ENCODE peak calls at places on chromosomes 11 and 22, in four cellular contexts. X, U, W and K are unnamed samples.

GRCh38 chr11:108117746-108118371 is 3.5 kb upstream of the ACAT1 start:
- DNase-seq in X (no peak), U (no peak), W (no peak), K (no peak)

GRCh38 chr22:49330421-49331222 is 497.1 kb downstream of the BRD1 start:
- DNase-seq in X (no peak), U (no peak), W (no peak), K (peak)

GRCh38 chr22:19631899-19632670 is 82.2 kb upstream of the SEPTIN5 start:
- DNase-seq in X (no peak), U (no peak), W (no peak), K (no peak)

GRCh38 chr11:7869467-7869866 is 61.6 kb downstream of the OR10A6 start:
- DNase-seq in X (no peak), U (no peak), W (no peak), K (no peak)

GRCh38 chr11:93081694-93082093 is 112.2 kb downstream of the MTNR1B start:
- DNase-seq in X (no peak), U (no peak), W (no peak), K (no peak)

GRCh38 chr22:36328635-36329216 is 59.0 kb downstream of the MYH9 start:
- DNase-seq in X (peak), U (no peak), W (no peak), K (peak)

GRCh38 chr22:29328566-29329500 is 13.3 kb upstream of the RASL10A start:
- DNase-seq in X (no peak), U (no peak), W (no peak), K (no peak)

GRCh38 chr11:74849525-74850391 is 99.1 kb downstream of the XRRA1 start:
- DNase-seq in X (peak), U (no peak), W (no peak), K (no peak)

GRCh38 chr11:85590848-85591483 is 36.2 kb downstream of the DLG2 start:
- DNase-seq in X (no peak), U (no peak), W (no peak), K (no peak)

GRCh38 chr11:88434333-88434976 is 96.9 kb upstream of the CTSC start:
- DNase-seq in X (no peak), U (no peak), W (no peak), K (peak)

GRCh38 chr11:88433546-88434230 is 96.2 kb upstream of the CTSC start:
- DNase-seq in X (no peak), U (no peak), W (no peak), K (no peak)

GRCh38 chr11:88435405-88435804 is 97.9 kb upstream of the CTSC start:
- DNase-seq in X (no peak), U (no peak), W (no peak), K (no peak)

DNA sequence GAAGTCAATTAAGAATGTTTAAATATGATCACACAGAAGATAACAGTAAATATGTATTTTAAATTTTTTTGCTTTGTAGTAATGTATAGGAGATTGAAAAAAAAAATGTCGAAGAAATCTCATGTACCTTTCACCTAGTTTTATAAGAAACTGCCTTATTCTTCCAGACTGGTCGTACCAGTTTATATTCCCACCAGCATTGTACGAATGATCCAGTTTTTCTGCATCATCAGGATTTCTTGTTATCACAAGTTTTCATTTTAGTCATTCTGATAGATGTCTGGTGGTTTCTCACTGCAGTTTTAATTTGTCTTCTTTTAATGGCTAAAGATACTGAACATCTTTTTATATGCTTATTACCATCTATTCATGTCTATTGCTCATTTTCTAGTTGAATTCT is 101.8 kb upstream of the CTSC start:
- DNase-seq in X (no peak), U (no peak), W (no peak), K (no peak)
- H3K27ac ChIP-seq in X (no peak), U (no peak), W (no peak), K (no peak)

DNA sequence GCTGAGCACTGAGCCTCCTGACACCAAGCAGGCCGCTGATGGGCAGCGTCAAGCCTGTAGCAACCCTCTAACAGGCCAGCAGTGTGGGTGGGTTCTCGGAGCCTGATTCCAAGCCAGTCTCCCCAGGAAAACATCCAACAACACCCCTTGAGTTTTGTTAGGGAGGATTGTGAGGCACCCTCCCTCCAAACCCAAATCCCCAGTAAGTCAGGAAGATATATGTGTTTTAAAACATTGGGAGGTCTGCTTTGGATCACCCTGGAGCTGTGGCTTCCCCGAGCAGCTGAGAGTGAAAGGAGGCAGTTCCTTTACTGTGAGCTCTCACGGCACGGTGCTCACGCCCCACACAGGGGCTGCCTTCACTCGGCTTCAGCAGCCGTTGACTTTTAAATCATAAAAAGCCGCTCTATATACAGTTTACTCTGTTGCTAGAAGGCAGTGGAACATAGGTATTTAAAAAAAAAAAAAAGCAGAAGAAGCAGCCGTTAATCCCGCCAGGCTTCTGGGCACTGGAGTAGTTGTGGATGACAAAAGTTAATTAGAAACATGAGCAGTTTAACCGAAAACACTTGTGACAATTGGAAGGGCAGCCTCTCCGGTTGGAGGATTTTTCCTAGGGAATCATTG is 218.6 kb downstream of the NAV2 start:
- DNase-seq in X (no peak), U (no peak), W (no peak), K (no peak)
- H3K4me3 ChIP-seq in X (no peak), U (no peak), W (no peak), K (no peak)

GRCh38 chr11:120696597-120696996 is 185.0 kb downstream of the GRIK4 start:
- DNase-seq in X (no peak), U (no peak), W (no peak), K (no peak)
- TF ChIP-seq CTCF in X (no peak), U (no peak), W (no peak), K (no peak)

GRCh38 chr11:45087301-45087700 is 59.1 kb upstream of the PRDM11 start:
- DNase-seq in X (peak), U (no peak), W (no peak), K (no peak)

GRCh38 chr11:45089845-45090499 is 56.5 kb upstream of the PRDM11 start:
- DNase-seq in X (no peak), U (no peak), W (no peak), K (no peak)

GRCh38 chr11:45090607-45091006 is 55.8 kb upstream of the PRDM11 start:
- DNase-seq in X (no peak), U (no peak), W (no peak), K (no peak)

GRCh38 chr11:45087761-45088160 is 58.7 kb upstream of the PRDM11 start:
- DNase-seq in X (no peak), U (no peak), W (no peak), K (no peak)

DNA sequence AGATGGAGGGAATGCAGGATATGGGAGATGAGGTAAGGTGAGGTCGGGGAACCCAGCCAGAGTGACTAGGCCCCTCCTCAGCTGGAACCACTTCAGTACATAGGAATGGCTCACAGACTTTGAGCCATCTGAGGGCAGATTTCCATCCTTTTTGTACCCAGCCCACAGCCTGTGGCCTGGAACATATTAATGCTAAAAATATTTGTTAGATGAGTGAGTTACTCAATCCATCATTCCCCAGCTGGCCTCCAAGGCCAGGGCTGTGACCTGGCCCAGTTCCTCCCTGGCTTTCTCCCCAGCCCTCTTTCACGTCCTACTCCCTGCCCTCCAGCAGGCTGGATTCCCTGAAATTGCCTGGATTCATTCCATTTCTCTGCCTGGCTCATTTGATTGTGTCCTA is 57.2 kb upstream of the PRDM11 start:
- DNase-seq in X (peak), U (peak), W (peak), K (no peak)
- H3K27ac ChIP-seq in X (peak), U (peak), W (no peak), K (peak)

GRCh38 chr11:100684101-100685065 is 2.7 kb upstream of the ARHGAP42 start:
- DNase-seq in X (no peak), U (no peak), W (no peak), K (no peak)
- H3K4me3 ChIP-seq in X (no peak), U (no peak), W (no peak), K (no peak)

GRCh38 chr22:43879901-43880742 is 11.7 kb downstream of the PNPLA5 start:
- DNase-seq in X (no peak), U (no peak), W (no peak), K (peak)
- TF ChIP-seq CTCF in X (no peak), U (no peak), W (no peak), K (no peak)

GRCh38 chr11:20363500-20364411 is at the start of gene HTATIP2:
- DNase-seq in X (peak), U (peak), W (peak), K (peak)

GRCh38 chr11:20369816-20370215 is 6.3 kb downstream of the HTATIP2 start:
- DNase-seq in X (no peak), U (no peak), W (no peak), K (no peak)

GRCh38 chr11:20364412-20364792 is 888 bp downstream of the HTATIP2 start:
- DNase-seq in X (no peak), U (no peak), W (no peak), K (no peak)

GRCh38 chr11:20368441-20368840 is 4.9 kb downstream of the HTATIP2 start:
- DNase-seq in X (no peak), U (no peak), W (no peak), K (no peak)

DNA sequence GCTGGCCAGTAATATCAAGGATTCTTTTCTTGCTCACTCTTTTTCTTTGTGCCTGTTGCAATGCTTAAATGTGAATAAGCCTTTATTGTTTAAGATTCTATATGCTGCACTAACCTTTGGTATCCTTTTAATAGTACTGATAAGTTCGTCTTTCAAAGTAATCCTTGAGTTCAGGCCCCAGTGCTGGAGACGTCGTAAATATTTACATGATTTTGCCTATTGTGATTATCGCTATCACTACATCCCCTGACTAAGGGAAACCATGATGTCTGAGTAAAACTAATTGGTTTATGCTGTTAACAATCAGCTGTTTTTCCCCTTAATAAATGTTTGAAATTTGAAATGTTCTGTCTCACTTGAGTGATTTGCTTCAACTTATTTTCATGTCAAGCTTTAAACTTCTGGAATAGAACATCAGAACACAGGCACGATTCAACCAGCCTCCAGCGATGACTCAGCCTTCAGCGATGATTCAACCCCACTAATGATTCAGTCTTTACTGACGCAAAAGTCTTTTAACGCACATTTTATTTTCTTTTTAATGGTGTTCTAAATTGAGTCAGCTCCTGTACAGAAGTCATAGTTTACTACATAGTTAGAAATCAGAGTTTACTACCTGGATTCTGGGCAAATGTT is 3.9 kb downstream of the HTATIP2 start:
- DNase-seq in X (no peak), U (no peak), W (no peak), K (no peak)
- H3K27ac ChIP-seq in X (no peak), U (peak), W (no peak), K (peak)

GRCh38 chr11:130159139-130159538 is 443 bp upstream of the ST14 start:
- DNase-seq in X (peak), U (no peak), W (no peak), K (no peak)
- H3K4me3 ChIP-seq in X (no peak), U (peak), W (no peak), K (peak)

DNA sequence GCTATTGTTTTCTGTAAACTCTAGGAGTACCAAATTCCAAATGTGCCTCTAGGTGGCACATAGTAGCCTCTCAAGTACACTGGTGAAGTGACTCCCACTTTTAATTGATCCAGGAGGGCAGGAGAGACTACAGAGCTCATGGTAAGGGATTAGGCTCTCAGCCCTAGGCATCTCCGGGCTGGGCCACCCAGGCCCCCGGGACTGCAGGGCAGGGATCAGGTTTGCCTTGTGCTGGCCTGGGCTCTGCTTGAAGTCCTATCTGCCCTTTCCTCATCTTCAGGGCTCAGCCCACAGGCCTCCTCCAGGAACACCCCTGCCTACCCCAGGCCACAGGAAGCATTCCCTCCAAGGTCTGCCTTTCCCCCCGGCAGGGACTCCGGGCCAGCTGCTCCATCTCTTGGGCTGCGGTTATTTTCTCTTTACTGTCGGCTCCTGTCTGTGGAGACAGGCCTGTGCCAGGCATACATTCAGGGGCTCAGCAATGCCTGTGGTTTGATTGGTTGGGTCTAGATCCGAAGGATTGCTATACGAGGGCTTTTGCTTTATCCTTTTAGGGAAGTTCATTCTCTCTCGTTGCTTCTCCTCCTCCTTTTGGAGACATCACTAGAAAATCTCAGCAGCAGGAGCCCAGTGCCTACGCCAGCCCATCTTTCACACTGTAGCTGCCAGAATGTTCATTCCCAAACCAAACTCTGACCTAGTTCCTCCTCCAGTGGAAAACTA is 32.8 kb downstream of the PARVA start:
- DNase-seq in X (no peak), U (no peak), W (no peak), K (no peak)
- TF ChIP-seq CTCF in X (peak), U (no peak), W (no peak), K (no peak)

DNA sequence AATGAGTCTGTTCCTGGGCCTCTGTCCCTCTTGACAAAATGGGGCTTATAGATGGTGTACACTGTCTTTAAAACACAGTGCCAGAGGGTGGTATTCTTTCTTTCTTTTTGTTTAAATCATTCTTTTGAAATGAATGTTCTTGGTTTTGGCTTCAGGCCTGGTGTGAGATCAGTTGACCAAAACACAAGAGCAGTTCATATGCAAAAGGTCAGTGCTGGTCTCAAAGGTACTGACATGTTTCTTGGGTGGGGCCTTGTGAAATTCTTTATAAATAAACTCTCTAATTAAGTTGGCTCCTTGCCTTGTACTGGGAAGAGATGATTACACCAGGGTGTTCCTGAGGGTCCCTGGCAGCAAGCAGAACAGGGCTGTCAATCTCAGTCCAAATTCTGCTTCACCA is 110.0 kb downstream of the FBXO7 start:
- DNase-seq in X (no peak), U (no peak), W (no peak), K (no peak)
- H3K27ac ChIP-seq in X (no peak), U (no peak), W (peak), K (peak)